ENCODE peak calls at places on chromosomes 16 and 17, in four cellular contexts. Z is NCI-H2107, A is EL, R is glutamatergic neuron. H is an unnamed sample.

GRCh38 chr16:84874983-84875382 is 55.2 kb downstream of the CRISPLD2 start:
- DNase-seq in Z (no peak), A (peak; percentile 37), R (no peak), H (no peak)

GRCh38 chr16:11403534-11403795 is 58.2 kb downstream of the RMI2 start:
- DNase-seq in Z (no peak), R (peak; percentile 8), A (no peak), H (no peak)

GRCh38 chr17:78601577-78602190 is 24.5 kb upstream of the DNAH17 start:
- DNase-seq in R (no peak), A (no peak), Z (no peak), H (no peak)

GRCh38 chr17:29240477-29240876 is 6.2 kb upstream of the CRYBA1 start:
- DNase-seq in A (peak; percentile 40), R (no peak), Z (no peak), H (no peak)

GRCh38 chr17:50117202-50118040 is 12.5 kb downstream of the SAMD14 start:
- DNase-seq in A (no peak), R (peak; percentile 87), Z (peak; percentile 57), H (no peak)

GRCh38 chr16:17461951-17462729 is 8.6 kb downstream of the XYLT1 start:
- DNase-seq in Z (no peak), R (no peak), A (no peak), H (no peak)

GRCh38 chr16:13919330-13919682 is 648 bp upstream of the ERCC4 start:
- DNase-seq in Z (no peak), A (no peak), R (no peak), H (peak; percentile 20)

GRCh38 chr17:41811549-41812175 is at the start of gene P3H4:
- DNase-seq in A (peak; percentile 80), R (peak; percentile 83), Z (peak; percentile 30), H (no peak)

GRCh38 chr17:4834621-4835020 is 1.5 kb downstream of the MINK1 start:
- DNase-seq in Z (no peak), R (no peak), A (no peak), H (no peak)

GRCh38 chr16:75238132-75238852 is 13.1 kb downstream of the BCAR1 start:
- DNase-seq in A (peak; percentile 77), R (no peak), Z (no peak), H (no peak)

GRCh38 chr17:62093188-62094155 is 28.4 kb upstream of the MED13 start:
- DNase-seq in Z (no peak), A (peak; percentile 85), R (no peak), H (peak; percentile 37)

H was measured in HFF-Myc.